ENCODE peak calls at places on chromosomes 2 and 18, in eight cellular contexts. One of them, this sample, is unnamed.

GRCh38 chr2:238731961-238732360 is 115.9 kb upstream of the TWIST2 start:
- DNase-seq in mesothelial cell of epicardium: no peak
- DNase-seq in nephron progenitor cell: no peak
- DNase-seq in right atrium auricular region: no peak
- DNase-seq in esophagus muscularis mucosa: no peak
- DNase-seq in left lung: no peak
- DNase-seq in endothelial cell: no peak
- DNase-seq in Calu3: no peak
- DNase-seq in this sample: no peak

GRCh38 chr18:21242141-21243040 is at the start of gene GREB1L:
- DNase-seq in mesothelial cell of epicardium: peak
- DNase-seq in nephron progenitor cell: peak
- DNase-seq in right atrium auricular region: no peak
- DNase-seq in esophagus muscularis mucosa: no peak
- DNase-seq in left lung: peak
- DNase-seq in endothelial cell: peak
- DNase-seq in Calu3: peak
- DNase-seq in this sample: peak

GRCh38 chr2:39068757-39069515 is 51.9 kb downstream of the SOS1 start:
- DNase-seq in mesothelial cell of epicardium: no peak
- DNase-seq in nephron progenitor cell: no peak
- DNase-seq in right atrium auricular region: no peak
- DNase-seq in esophagus muscularis mucosa: no peak
- DNase-seq in left lung: no peak
- DNase-seq in endothelial cell: no peak
- DNase-seq in Calu3: no peak
- DNase-seq in this sample: no peak

GRCh38 chr18:50982802-50983179 is 15.0 kb downstream of the ELAC1 start:
- DNase-seq in mesothelial cell of epicardium: no peak
- DNase-seq in nephron progenitor cell: no peak
- DNase-seq in right atrium auricular region: no peak
- DNase-seq in esophagus muscularis mucosa: no peak
- DNase-seq in left lung: no peak
- DNase-seq in endothelial cell: no peak
- DNase-seq in Calu3: no peak
- DNase-seq in this sample: no peak

GRCh38 chr2:121505005-121505404 is 25.7 kb upstream of the RNU4ATAC start:
- DNase-seq in mesothelial cell of epicardium: no peak
- DNase-seq in nephron progenitor cell: no peak
- DNase-seq in right atrium auricular region: no peak
- DNase-seq in esophagus muscularis mucosa: no peak
- DNase-seq in left lung: no peak
- DNase-seq in endothelial cell: no peak
- DNase-seq in Calu3: no peak
- DNase-seq in this sample: no peak

GRCh38 chr2:232540441-232541041 is 1.0 kb downstream of the CHRNG start:
- DNase-seq in mesothelial cell of epicardium: no peak
- DNase-seq in nephron progenitor cell: no peak
- DNase-seq in right atrium auricular region: no peak
- DNase-seq in esophagus muscularis mucosa: no peak
- DNase-seq in left lung: no peak
- DNase-seq in endothelial cell: no peak
- DNase-seq in Calu3: no peak
- DNase-seq in this sample: no peak

GRCh38 chr2:68135448-68136320 is 22.0 kb upstream of the PNO1 start:
- DNase-seq in mesothelial cell of epicardium: no peak
- DNase-seq in nephron progenitor cell: no peak
- DNase-seq in right atrium auricular region: no peak
- DNase-seq in esophagus muscularis mucosa: no peak
- DNase-seq in left lung: no peak
- DNase-seq in endothelial cell: no peak
- DNase-seq in Calu3: no peak
- DNase-seq in this sample: no peak

GRCh38 chr2:20209373-20210109 is 15.4 kb downstream of the SDC1 start:
- DNase-seq in mesothelial cell of epicardium: no peak
- DNase-seq in nephron progenitor cell: no peak
- DNase-seq in right atrium auricular region: no peak
- DNase-seq in esophagus muscularis mucosa: no peak
- DNase-seq in left lung: no peak
- DNase-seq in endothelial cell: no peak
- DNase-seq in Calu3: no peak
- DNase-seq in this sample: no peak

GRCh38 chr2:65367517-65367916 is 64.9 kb downstream of the SPRED2 start:
- DNase-seq in mesothelial cell of epicardium: no peak
- DNase-seq in nephron progenitor cell: no peak
- DNase-seq in right atrium auricular region: no peak
- DNase-seq in esophagus muscularis mucosa: no peak
- DNase-seq in left lung: no peak
- DNase-seq in endothelial cell: no peak
- DNase-seq in Calu3: no peak
- DNase-seq in this sample: no peak

GRCh38 chr2:30115141-30115980 is 31.4 kb upstream of the YPEL5 start:
- DNase-seq in mesothelial cell of epicardium: peak
- DNase-seq in nephron progenitor cell: peak
- DNase-seq in right atrium auricular region: peak
- DNase-seq in esophagus muscularis mucosa: no peak
- DNase-seq in left lung: no peak
- DNase-seq in endothelial cell: peak
- DNase-seq in Calu3: peak
- DNase-seq in this sample: peak

GRCh38 chr2:30113617-30114293 is 33.1 kb upstream of the YPEL5 start:
- DNase-seq in mesothelial cell of epicardium: no peak
- DNase-seq in nephron progenitor cell: no peak
- DNase-seq in right atrium auricular region: no peak
- DNase-seq in esophagus muscularis mucosa: no peak
- DNase-seq in left lung: no peak
- DNase-seq in endothelial cell: no peak
- DNase-seq in Calu3: no peak
- DNase-seq in this sample: no peak

GRCh38 chr2:30110773-30111172 is 36.0 kb upstream of the YPEL5 start:
- DNase-seq in mesothelial cell of epicardium: no peak
- DNase-seq in nephron progenitor cell: no peak
- DNase-seq in right atrium auricular region: no peak
- DNase-seq in esophagus muscularis mucosa: peak
- DNase-seq in left lung: no peak
- DNase-seq in endothelial cell: no peak
- DNase-seq in Calu3: no peak
- DNase-seq in this sample: no peak

DNA sequence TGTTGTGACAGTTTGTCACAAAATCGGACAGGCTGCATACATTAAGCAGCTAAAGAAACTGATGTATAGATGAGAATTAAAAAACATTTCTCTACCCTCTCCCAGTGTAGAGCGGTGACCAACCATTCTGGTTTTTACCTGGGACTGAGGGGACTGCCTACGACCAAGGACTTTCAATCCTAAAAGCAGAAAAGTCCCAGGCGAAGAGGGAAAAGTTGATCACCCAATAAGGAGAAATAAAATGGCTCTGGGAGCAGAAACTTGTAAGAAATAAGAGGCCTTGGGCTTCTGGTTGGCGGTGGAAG is 30.9 kb upstream of the YPEL5 start:
- DNase-seq in mesothelial cell of epicardium: no peak
- DNase-seq in nephron progenitor cell: no peak
- DNase-seq in right atrium auricular region: no peak
- DNase-seq in esophagus muscularis mucosa: no peak
- DNase-seq in left lung: no peak
- DNase-seq in endothelial cell: no peak
- DNase-seq in Calu3: no peak
- DNase-seq in this sample: no peak
- TF ChIP-seq CTCF in mesothelial cell of epicardium: no peak
- TF ChIP-seq CTCF in nephron progenitor cell: no peak
- TF ChIP-seq CTCF in right atrium auricular region: no peak
- TF ChIP-seq CTCF in esophagus muscularis mucosa: no peak
- TF ChIP-seq CTCF in left lung: peak
- TF ChIP-seq CTCF in endothelial cell: peak
- TF ChIP-seq CTCF in Calu3: no peak
- TF ChIP-seq CTCF in this sample: no peak

DNA sequence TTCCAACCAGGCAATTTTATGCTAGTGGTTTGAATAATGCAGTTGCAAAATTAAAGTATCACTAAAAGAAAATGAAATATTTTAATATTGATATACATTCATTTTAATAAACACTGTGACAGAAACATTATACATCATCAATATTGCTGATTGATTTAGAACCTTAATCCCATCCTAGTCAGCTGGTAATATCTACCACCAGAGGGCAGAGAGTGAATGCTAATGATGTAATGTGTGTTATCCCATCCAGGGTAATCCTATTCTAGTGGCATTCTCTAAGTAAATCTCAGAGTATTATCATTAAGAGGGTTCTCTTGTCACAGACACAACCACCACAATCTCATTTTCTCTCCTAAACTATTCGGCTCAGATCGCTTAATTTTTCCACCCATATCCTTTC is 477.4 kb downstream of the CPS1 start:
- DNase-seq in mesothelial cell of epicardium: no peak
- DNase-seq in nephron progenitor cell: no peak
- DNase-seq in right atrium auricular region: no peak
- DNase-seq in esophagus muscularis mucosa: no peak
- DNase-seq in left lung: no peak
- DNase-seq in endothelial cell: no peak
- DNase-seq in Calu3: peak
- DNase-seq in this sample: no peak
- TF ChIP-seq CTCF in mesothelial cell of epicardium: no peak
- TF ChIP-seq CTCF in nephron progenitor cell: peak
- TF ChIP-seq CTCF in right atrium auricular region: no peak
- TF ChIP-seq CTCF in esophagus muscularis mucosa: no peak
- TF ChIP-seq CTCF in left lung: no peak
- TF ChIP-seq CTCF in endothelial cell: peak
- TF ChIP-seq CTCF in Calu3: peak
- TF ChIP-seq CTCF in this sample: peak

DNA sequence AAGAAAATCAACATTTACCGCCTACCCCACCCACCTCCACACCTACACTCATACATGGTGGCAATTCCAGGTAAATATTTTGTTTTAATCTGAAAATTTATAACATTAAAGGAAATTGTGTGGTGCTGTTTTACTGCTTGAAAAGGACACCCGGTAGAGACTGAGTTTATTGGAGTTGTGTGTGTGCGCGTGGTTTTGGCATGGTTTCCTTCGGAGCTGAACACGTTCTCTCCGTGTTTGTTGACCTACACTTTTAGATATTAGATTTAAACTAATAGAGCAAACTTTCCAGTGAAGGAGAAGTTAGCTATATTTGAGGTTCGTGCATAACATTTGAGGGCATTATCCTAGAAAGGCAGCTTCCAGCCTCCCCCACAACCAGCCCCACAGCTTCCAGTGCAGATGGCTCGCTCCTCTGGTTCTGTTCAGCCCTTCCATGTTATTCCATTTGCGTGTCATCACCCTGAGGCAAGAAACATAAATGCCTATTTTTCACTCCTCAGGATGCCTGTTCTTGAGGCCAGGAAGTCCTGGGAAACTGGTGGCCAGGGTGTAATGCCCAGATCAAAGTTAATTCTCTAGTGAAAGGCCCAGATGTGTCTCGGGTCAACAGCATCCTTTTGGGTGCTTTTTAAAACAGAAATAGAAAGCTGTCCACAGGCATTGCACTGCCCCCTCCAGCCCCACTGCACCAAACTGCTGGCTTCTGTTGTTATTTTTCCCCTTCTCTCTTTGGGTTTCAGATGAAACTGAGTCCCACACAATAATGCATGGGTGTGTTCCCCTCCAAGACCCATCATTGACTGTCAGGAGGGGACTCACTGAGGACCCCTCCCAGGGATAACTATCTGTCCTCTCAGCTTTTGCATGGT is 190.2 kb downstream of the SETBP1 start:
- DNase-seq in mesothelial cell of epicardium: no peak
- DNase-seq in nephron progenitor cell: no peak
- DNase-seq in right atrium auricular region: no peak
- DNase-seq in esophagus muscularis mucosa: no peak
- DNase-seq in left lung: no peak
- DNase-seq in endothelial cell: no peak
- DNase-seq in Calu3: no peak
- DNase-seq in this sample: no peak
- TF ChIP-seq CTCF in mesothelial cell of epicardium: no peak
- TF ChIP-seq CTCF in nephron progenitor cell: no peak
- TF ChIP-seq CTCF in right atrium auricular region: no peak
- TF ChIP-seq CTCF in esophagus muscularis mucosa: no peak
- TF ChIP-seq CTCF in left lung: no peak
- TF ChIP-seq CTCF in endothelial cell: no peak
- TF ChIP-seq CTCF in Calu3: no peak
- TF ChIP-seq CTCF in this sample: no peak

DNA sequence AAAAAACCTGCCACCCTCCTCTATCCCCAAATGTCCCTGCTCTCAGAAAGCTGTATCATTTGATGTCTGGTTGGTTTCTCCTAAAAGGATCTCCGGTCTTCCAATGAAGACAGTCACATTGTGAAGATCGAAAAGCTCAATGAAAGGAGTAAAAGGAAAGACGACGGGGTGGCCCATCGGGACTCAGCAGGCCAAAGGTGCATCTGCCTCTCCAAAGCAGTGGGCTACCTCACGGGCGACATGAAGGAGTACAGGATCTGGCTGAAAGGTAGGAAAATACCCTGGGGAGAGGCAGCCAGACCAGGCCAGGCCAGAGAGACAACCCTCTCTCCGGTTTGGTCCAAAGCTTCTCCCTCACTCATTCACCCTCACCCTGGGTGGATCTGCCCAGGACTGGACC is 10.3 kb downstream of the SLC14A2 start:
- DNase-seq in mesothelial cell of epicardium: no peak
- DNase-seq in nephron progenitor cell: no peak
- DNase-seq in right atrium auricular region: no peak
- DNase-seq in esophagus muscularis mucosa: no peak
- DNase-seq in left lung: no peak
- DNase-seq in endothelial cell: no peak
- DNase-seq in Calu3: no peak
- DNase-seq in this sample: no peak
- TF ChIP-seq CTCF in mesothelial cell of epicardium: no peak
- TF ChIP-seq CTCF in nephron progenitor cell: no peak
- TF ChIP-seq CTCF in right atrium auricular region: no peak
- TF ChIP-seq CTCF in esophagus muscularis mucosa: no peak
- TF ChIP-seq CTCF in left lung: no peak
- TF ChIP-seq CTCF in endothelial cell: no peak
- TF ChIP-seq CTCF in Calu3: no peak
- TF ChIP-seq CTCF in this sample: no peak